ENCODE peak calls at places on chromosomes 6 and 20, in five cellular contexts. One of them, this sample, is unnamed.
A peak's percentile ranks its signal among the peaks of the same experiment; 100 is the strongest.

GRCh38 chr6:159602370-159603185 is 90.5 kb downstream of the SOD2 start:
- DNase-seq in GM06990: no peak
- DNase-seq in GM20000: no peak
- DNase-seq in cardiac muscle cell: no peak
- DNase-seq in dorsolateral prefrontal cortex: no peak
- DNase-seq in this sample: no peak

GRCh38 chr20:33387177-33387576 is 14.1 kb downstream of the CDK5RAP1 start:
- DNase-seq in GM20000: no peak
- DNase-seq in dorsolateral prefrontal cortex: no peak
- DNase-seq in GM06990: no peak
- DNase-seq in cardiac muscle cell: no peak
- DNase-seq in this sample: no peak

GRCh38 chr6:20881365-20881764 is 347.1 kb downstream of the CDKAL1 start:
- DNase-seq in dorsolateral prefrontal cortex: no peak
- DNase-seq in cardiac muscle cell: no peak
- DNase-seq in GM20000: no peak
- DNase-seq in GM06990: no peak
- DNase-seq in this sample: no peak

GRCh38 chr6:158028421-158028820 is 46.8 kb downstream of the SYNJ2 start:
- DNase-seq in cardiac muscle cell: no peak
- DNase-seq in dorsolateral prefrontal cortex: no peak
- DNase-seq in GM20000: no peak
- DNase-seq in GM06990: no peak
- DNase-seq in this sample: peak; percentile 37

GRCh38 chr6:121436172-121436965 is 923 bp downstream of the GJA1 start:
- DNase-seq in GM06990: no peak
- DNase-seq in GM20000: no peak
- DNase-seq in cardiac muscle cell: peak; percentile 24
- DNase-seq in dorsolateral prefrontal cortex: no peak
- DNase-seq in this sample: no peak

GRCh38 chr6:117266267-117266797 is 974 bp downstream of the VGLL2 start:
- DNase-seq in GM06990: no peak
- DNase-seq in GM20000: no peak
- DNase-seq in dorsolateral prefrontal cortex: no peak
- DNase-seq in cardiac muscle cell: no peak
- DNase-seq in this sample: no peak

GRCh38 chr6:130223508-130223907 is 757 bp upstream of the SAMD3 start:
- DNase-seq in GM06990: peak; percentile 56
- DNase-seq in cardiac muscle cell: no peak
- DNase-seq in dorsolateral prefrontal cortex: no peak
- DNase-seq in GM20000: peak; percentile 38
- DNase-seq in this sample: no peak

GRCh38 chr6:133129556-133129955 is 111.6 kb upstream of the EYA4 start:
- DNase-seq in GM06990: no peak
- DNase-seq in GM20000: no peak
- DNase-seq in dorsolateral prefrontal cortex: no peak
- DNase-seq in cardiac muscle cell: no peak
- DNase-seq in this sample: no peak

GRCh38 chr6:127190552-127190951 is 72.1 kb downstream of the RSPO3 start:
- DNase-seq in GM20000: no peak
- DNase-seq in GM06990: no peak
- DNase-seq in cardiac muscle cell: peak; percentile 12
- DNase-seq in dorsolateral prefrontal cortex: no peak
- DNase-seq in this sample: no peak

GRCh38 chr6:106974337-106974998 is at the start of gene CD24:
- DNase-seq in dorsolateral prefrontal cortex: no peak
- DNase-seq in GM06990: peak; percentile 27
- DNase-seq in GM20000: peak; percentile 21
- DNase-seq in cardiac muscle cell: peak; percentile 82
- DNase-seq in this sample: peak; percentile 62

GRCh38 chr6:55058682-55059081 is 115.6 kb upstream of the HCRTR2 start:
- DNase-seq in GM20000: no peak
- DNase-seq in GM06990: no peak
- DNase-seq in dorsolateral prefrontal cortex: no peak
- DNase-seq in cardiac muscle cell: no peak
- DNase-seq in this sample: no peak

GRCh38 chr6:1535295-1535694 is 74.4 kb upstream of the FOXC1 start:
- DNase-seq in dorsolateral prefrontal cortex: no peak
- DNase-seq in cardiac muscle cell: no peak
- DNase-seq in GM20000: no peak
- DNase-seq in GM06990: no peak
- DNase-seq in this sample: no peak

GRCh38 chr6:128139519-128139918 is 238.7 kb upstream of the THEMIS start:
- DNase-seq in GM06990: no peak
- DNase-seq in dorsolateral prefrontal cortex: no peak
- DNase-seq in cardiac muscle cell: no peak
- DNase-seq in GM20000: no peak
- DNase-seq in this sample: no peak

GRCh38 chr6:163001341-163001740 is 273.6 kb downstream of the PACRG start:
- DNase-seq in GM06990: no peak
- DNase-seq in GM20000: peak; percentile 34
- DNase-seq in dorsolateral prefrontal cortex: no peak
- DNase-seq in cardiac muscle cell: no peak
- DNase-seq in this sample: no peak

GRCh38 chr6:37626915-37627314 is 70.8 kb downstream of the MDGA1 start:
- DNase-seq in cardiac muscle cell: no peak
- DNase-seq in dorsolateral prefrontal cortex: no peak
- DNase-seq in GM20000: no peak
- DNase-seq in GM06990: no peak
- DNase-seq in this sample: no peak
- TF ChIP-seq CTCF in cardiac muscle cell: no peak
- TF ChIP-seq CTCF in dorsolateral prefrontal cortex: no peak
- TF ChIP-seq CTCF in GM20000: no peak
- TF ChIP-seq CTCF in GM06990: no peak
- TF ChIP-seq CTCF in this sample: no peak

DNA sequence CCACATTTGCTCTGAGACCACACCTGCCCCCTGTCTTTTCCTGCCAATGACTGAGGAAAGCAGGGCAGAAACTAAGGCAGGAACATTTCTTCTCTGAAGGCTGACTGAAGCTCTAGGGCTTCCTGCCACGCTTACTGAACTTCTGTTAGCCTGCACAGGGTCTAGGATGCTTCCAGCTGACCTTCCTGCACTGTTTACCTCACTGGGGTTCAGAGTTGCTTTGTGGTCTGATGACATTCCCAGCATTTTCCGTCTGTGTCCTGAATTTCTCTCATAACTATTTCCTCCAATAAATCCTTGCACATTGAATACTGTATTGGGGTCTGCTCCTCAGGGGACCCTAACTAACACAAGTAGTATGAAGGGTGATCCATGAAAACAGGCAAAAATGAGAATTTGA is 29.5 kb upstream of the HLA-A start:
- DNase-seq in cardiac muscle cell: no peak
- DNase-seq in GM06990: no peak
- DNase-seq in GM20000: no peak
- DNase-seq in dorsolateral prefrontal cortex: no peak
- DNase-seq in this sample: no peak
- TF ChIP-seq CTCF in cardiac muscle cell: no peak
- TF ChIP-seq CTCF in GM06990: no peak
- TF ChIP-seq CTCF in GM20000: no peak
- TF ChIP-seq CTCF in dorsolateral prefrontal cortex: no peak
- TF ChIP-seq CTCF in this sample: no peak

DNA sequence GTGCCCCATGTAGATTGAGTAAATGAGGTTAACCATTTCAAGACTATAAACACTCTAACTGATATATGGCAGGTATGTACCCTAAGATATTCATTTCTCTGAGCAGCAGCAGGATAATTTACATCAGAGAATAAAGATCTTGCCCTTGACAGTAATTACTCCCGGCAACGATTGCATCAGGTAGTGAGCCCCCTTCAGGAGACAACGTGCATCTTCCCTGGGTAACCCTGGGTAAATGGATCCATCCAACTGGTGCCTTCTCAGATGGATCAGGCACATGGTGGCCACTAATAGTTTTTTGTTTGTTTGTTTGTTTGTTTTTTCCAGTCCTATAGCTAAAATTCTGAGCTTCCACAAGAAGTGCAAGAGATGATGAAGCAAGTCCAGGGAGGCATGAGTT is 469.4 kb upstream of the SLC35B3 start:
- DNase-seq in dorsolateral prefrontal cortex: no peak
- DNase-seq in cardiac muscle cell: no peak
- DNase-seq in GM06990: no peak
- DNase-seq in GM20000: no peak
- DNase-seq in this sample: no peak
- TF ChIP-seq CTCF in dorsolateral prefrontal cortex: no peak
- TF ChIP-seq CTCF in cardiac muscle cell: no peak
- TF ChIP-seq CTCF in GM06990: peak; percentile 66
- TF ChIP-seq CTCF in GM20000: peak; percentile 18
- TF ChIP-seq CTCF in this sample: no peak

GRCh38 chr6:166420351-166420750 is 37.6 kb upstream of the MPC1 start:
- DNase-seq in GM06990: no peak
- DNase-seq in dorsolateral prefrontal cortex: no peak
- DNase-seq in cardiac muscle cell: peak; percentile 12
- DNase-seq in GM20000: no peak
- DNase-seq in this sample: no peak
- TF ChIP-seq CTCF in GM06990: no peak
- TF ChIP-seq CTCF in dorsolateral prefrontal cortex: peak; percentile 69
- TF ChIP-seq CTCF in cardiac muscle cell: peak; percentile 13
- TF ChIP-seq CTCF in GM20000: no peak
- TF ChIP-seq CTCF in this sample: peak; percentile 19

GRCh38 chr6:119333707-119334295 is 15.8 kb downstream of the MAN1A1 start:
- DNase-seq in dorsolateral prefrontal cortex: no peak
- DNase-seq in GM20000: no peak
- DNase-seq in GM06990: no peak
- DNase-seq in cardiac muscle cell: no peak
- DNase-seq in this sample: no peak
- TF ChIP-seq CTCF in dorsolateral prefrontal cortex: peak; percentile 26
- TF ChIP-seq CTCF in GM20000: no peak
- TF ChIP-seq CTCF in GM06990: peak; percentile 48
- TF ChIP-seq CTCF in cardiac muscle cell: peak; percentile 4
- TF ChIP-seq CTCF in this sample: peak; percentile 39

DNA sequence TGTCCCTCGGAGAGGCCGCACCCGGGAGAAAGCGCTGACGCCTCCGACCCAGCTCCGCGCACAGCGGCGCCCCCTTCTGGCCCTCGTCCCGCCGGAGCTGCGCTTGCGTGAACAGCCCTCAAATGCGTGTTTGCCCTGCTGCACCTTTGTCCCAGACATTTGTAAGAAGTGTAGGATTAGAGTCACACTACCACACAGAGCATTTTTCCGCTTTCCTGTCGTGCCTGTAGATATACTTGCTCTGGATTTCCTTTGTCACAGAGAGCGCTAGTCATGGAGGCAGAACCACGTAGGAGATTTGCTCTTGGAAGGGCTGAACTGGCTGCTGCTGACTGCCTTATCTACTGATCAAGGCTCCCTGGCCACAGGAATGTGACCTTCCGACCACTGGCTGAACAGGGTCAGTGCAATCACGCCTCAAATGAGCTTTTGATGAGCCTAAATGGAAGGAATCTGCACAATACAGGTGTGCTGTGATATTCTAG is 62.3 kb downstream of the PAX1 start:
- DNase-seq in GM20000: no peak
- DNase-seq in GM06990: peak; percentile 16
- DNase-seq in dorsolateral prefrontal cortex: no peak
- DNase-seq in cardiac muscle cell: peak; percentile 61
- DNase-seq in this sample: peak; percentile 46
- TF ChIP-seq CTCF in GM20000: peak; percentile 9
- TF ChIP-seq CTCF in GM06990: peak; percentile 50
- TF ChIP-seq CTCF in dorsolateral prefrontal cortex: peak; percentile 23
- TF ChIP-seq CTCF in cardiac muscle cell: no peak
- TF ChIP-seq CTCF in this sample: peak; percentile 38

DNA sequence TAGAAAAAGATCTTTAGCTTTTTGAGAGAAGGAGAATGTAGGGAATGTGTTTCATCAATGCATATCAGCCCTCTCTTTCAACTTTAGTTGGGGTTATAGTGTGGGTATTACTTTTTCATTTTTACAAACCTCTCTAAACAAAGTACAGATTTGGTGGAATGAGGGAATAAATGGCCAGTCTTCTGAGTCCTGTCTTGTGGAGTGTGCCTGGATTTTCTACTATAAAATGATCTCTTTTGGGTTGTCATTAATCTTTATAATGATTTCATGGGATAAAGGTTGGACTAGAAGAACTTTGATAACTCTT is 209.3 kb downstream of the RNF144B start:
- DNase-seq in GM06990: no peak
- DNase-seq in cardiac muscle cell: no peak
- DNase-seq in GM20000: no peak
- DNase-seq in dorsolateral prefrontal cortex: no peak
- DNase-seq in this sample: no peak
- TF ChIP-seq CTCF in GM06990: no peak
- TF ChIP-seq CTCF in cardiac muscle cell: no peak
- TF ChIP-seq CTCF in GM20000: no peak
- TF ChIP-seq CTCF in dorsolateral prefrontal cortex: peak; percentile 22
- TF ChIP-seq CTCF in this sample: no peak

This sample was measured in lower lobe of right lung.